ENCODE peak calls at places on chromosomes 2 and 18, in five cellular contexts. V is IMR-90, R is neuronal stem cell, G is H1, Q is trophoblast cell. D is an unnamed sample.
A peak's percentile ranks its signal among the peaks of the same experiment; 100 is the strongest.

GRCh38 chr2:186576614-186577013 is 13.2 kb upstream of the ITGAV start:
- DNase-seq in V (peak; percentile 65), R (no peak), G (no peak), Q (no peak), D (peak; percentile 79)

GRCh38 chr18:12391487-12392136 is 14.6 kb upstream of the AFG3L2 start:
- DNase-seq in V (peak; percentile 75), R (peak; percentile 36), G (no peak), Q (peak; percentile 80), D (peak; percentile 76)

GRCh38 chr2:201440182-201440581 is 11.1 kb downstream of the TRAK2 start:
- DNase-seq in V (no peak), R (no peak), G (no peak), Q (peak; percentile 76), D (no peak)

GRCh38 chr2:53104263-53104662 is 663.3 kb upstream of the CHAC2 start:
- DNase-seq in V (peak; percentile 73), R (peak; percentile 31), G (no peak), Q (no peak), D (peak; percentile 25)

GRCh38 chr2:163171786-163172549 is 333.4 kb upstream of the KCNH7 start:
- DNase-seq in V (no peak), R (no peak), G (no peak), Q (no peak), D (peak; percentile 34)

GRCh38 chr2:46193356-46193755 is 103.9 kb upstream of the EPAS1 start:
- DNase-seq in V (no peak), R (no peak), G (no peak), Q (peak; percentile 34), D (no peak)

GRCh38 chr2:233929352-233929843 is 12.2 kb downstream of the TRPM8 start:
- DNase-seq in V (no peak), R (no peak), G (peak; percentile 48), Q (no peak), D (no peak)

GRCh38 chr2:85459771-85460170 is 41.3 kb downstream of the SH2D6 start:
- DNase-seq in V (no peak), R (no peak), G (no peak), Q (no peak), D (no peak)

GRCh38 chr2:237604960-237605359 is 14.4 kb upstream of the RAB17 start:
- DNase-seq in V (peak; percentile 26), R (no peak), G (no peak), Q (peak; percentile 41), D (no peak)

GRCh38 chr2:57491213-57491612 is 555.4 kb upstream of the VRK2 start:
- DNase-seq in V (no peak), R (no peak), G (no peak), Q (no peak), D (no peak)

GRCh38 chr2:95068256-95068655 is 42.7 kb downstream of the MAL start:
- DNase-seq in V (no peak), R (no peak), G (no peak), Q (no peak), D (no peak)

GRCh38 chr2:159119652-159120257 is 151.3 kb downstream of the TANC1 start:
- DNase-seq in V (peak; percentile 56), R (no peak), G (peak; percentile 28), Q (peak; percentile 78), D (peak; percentile 31)

DNA sequence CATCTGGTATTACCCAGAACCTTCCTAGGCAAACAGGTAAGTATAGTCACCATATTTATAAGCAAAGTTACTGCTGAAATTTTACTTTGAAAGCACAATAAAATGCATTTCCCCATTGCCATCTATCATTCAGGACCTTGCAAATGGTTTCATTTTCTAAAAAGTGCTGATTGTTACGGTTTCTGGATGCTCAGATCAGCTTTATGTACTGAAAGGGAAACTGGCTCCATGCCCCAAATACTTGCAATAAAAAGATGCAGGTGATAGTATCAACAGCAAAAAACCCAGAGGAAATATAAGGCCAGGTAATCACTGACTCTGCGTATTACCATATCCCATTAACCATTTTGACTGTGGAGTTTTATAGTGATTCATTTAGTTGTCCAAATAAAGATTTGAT is 1150.7 kb upstream of the CRIM1 start:
- DNase-seq in V (no peak), R (no peak), G (no peak), Q (no peak), D (no peak)
- H3K18ac ChIP-seq in V (no peak overlapping the region), R (no peak overlapping the region), G (no peak overlapping the region), Q (no peak overlapping the region), D (no peak overlapping the region)

DNA sequence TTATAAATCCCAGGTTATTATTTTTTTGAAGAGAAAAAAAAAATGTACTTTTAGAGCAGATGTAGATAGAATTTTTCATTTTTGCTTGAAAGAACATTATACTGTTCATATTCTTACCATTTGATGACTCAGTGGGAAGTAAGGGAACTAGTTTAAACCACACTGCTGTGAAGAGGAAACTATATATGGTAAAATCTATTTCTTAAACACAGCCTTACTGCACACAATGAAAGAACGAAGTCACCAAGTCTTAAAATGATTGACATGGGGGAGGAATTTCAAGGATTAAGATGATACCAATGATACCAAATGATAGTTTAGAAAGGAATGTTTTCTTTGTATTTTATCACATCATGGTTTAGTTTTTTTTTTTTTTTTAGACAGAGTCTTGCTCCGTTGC is 5.0 kb downstream of the ACTR2 start:
- DNase-seq in V (peak; percentile 77), R (no peak), G (no peak), Q (peak; percentile 40), D (peak; percentile 60)
- H3K36me3 ChIP-seq in V (peaks cover 10% of the 10 kb centered on the region), R (peaks cover 44% of the 10 kb centered on the region), G (no peaks in the 10 kb centered on the region), Q (peaks cover 20% of the 10 kb centered on the region), D (peaks cover 12% of the 10 kb centered on the region)

GRCh38 chr2:199458017-199458805 is 472 bp upstream of the SATB2 start:
- DNase-seq in V (no peak), R (peak; percentile 41), G (peak; percentile 76), Q (peak; percentile 57), D (no peak)

GRCh38 chr2:199456383-199457146 is 1.2 kb downstream of the SATB2 start:
- DNase-seq in V (no peak), R (no peak), G (no peak), Q (peak; percentile 7), D (no peak)

GRCh38 chr2:199458806-199459285 is 1.1 kb upstream of the SATB2 start:
- DNase-seq in V (peak; percentile 35), R (peak; percentile 54), G (peak; percentile 82), Q (peak; percentile 45), D (no peak)

GRCh38 chr2:199455533-199456382 is 2.0 kb downstream of the SATB2 start:
- DNase-seq in V (peak; percentile 31), R (peak; percentile 65), G (peak; percentile 78), Q (peak; percentile 45), D (no peak)

DNA sequence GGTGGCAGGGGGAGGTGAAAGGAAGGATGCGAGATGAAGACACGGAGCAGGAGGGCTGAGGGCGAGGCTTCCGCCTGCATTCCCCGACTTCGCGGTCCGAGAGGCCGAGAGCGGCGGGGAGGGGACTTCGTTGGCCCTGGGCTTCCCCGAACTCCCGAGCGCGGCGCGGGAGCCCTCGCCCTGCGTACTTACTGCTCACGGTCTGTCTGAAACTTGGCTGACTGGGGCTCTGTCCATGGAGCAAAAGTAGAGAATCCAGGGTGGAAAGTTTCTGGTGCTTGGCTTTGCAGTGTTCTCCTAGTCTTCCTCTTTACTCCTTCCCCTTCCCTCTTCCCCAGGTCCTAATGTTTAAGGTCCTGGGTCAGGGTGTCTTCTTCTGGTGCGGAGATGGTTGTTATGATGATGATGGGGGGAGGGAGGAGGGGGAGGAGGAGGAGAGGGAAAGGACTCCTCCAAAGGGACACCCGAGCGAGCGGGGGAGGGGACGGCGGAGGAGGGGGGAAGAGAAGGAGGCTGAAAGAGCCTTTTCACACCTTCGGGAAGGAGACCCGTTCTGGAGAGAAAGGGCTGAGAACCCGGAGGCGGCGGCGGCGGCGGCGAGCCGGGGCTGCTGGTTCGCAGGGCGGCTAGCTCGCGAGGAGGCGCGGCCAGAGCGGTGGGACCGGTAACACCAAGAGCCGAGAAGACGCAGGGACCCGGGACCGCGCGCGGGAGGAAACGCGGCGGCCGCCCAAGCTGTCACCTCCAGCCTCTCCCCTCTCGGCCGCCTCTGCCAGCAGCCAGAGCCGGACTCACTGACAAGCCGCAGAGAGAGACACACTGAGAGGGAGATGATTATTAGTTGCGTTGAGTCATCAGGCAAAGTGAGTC is at the start of gene SATB2:
- DNase-seq in V (peak; percentile 78), R (peak; percentile 31), G (peak; percentile 74), Q (peak; percentile 62), D (peak; percentile 71)
- H3K14ac ChIP-seq in V (peak within 1 kb of the TSS; percentile 93), R (peak within 1 kb of the TSS; percentile 56), G (no peak within 1 kb of the TSS), Q (no peak within 1 kb of the TSS), D (no peak within 1 kb of the TSS)

GRCh38 chr2:190858817-190859216 is 21.8 kb upstream of the GLS start:
- DNase-seq in V (peak; percentile 90), R (no peak), G (no peak), Q (peak; percentile 76), D (peak; percentile 84)
- H3K18ac ChIP-seq in V (peak overlapping the region; percentile 89), R (no peak overlapping the region), G (no peak overlapping the region), Q (no peak overlapping the region), D (no peak overlapping the region)

GRCh38 chr18:46563317-46563716 is 93.7 kb downstream of the LOXHD1 start:
- DNase-seq in V (no peak), R (no peak), G (no peak), Q (no peak), D (no peak)
- H3K36me3 ChIP-seq in V (no peaks in the 10 kb centered on the region), R (no peaks in the 10 kb centered on the region), G (no peaks in the 10 kb centered on the region), Q (no peaks in the 10 kb centered on the region), D (no peaks in the 10 kb centered on the region)

GRCh38 chr2:240435955-240436625 is 627 bp downstream of the GPC1 start:
- DNase-seq in V (peak; percentile 7), R (no peak), G (no peak), Q (peak; percentile 54), D (peak; percentile 36)
- H3K14ac ChIP-seq in V (peak overlapping the region; percentile 81), R (peak overlapping the region; percentile 21), G (no peak overlapping the region), Q (peak overlapping the region; percentile 40), D (no peak overlapping the region)

GRCh38 chr2:121524650-121525425 is 5.8 kb upstream of the RNU4ATAC start:
- DNase-seq in V (no peak), R (no peak), G (no peak), Q (no peak), D (no peak)

GRCh38 chr2:121529439-121530209 is 1.1 kb upstream of the RNU4ATAC start:
- DNase-seq in V (peak; percentile 40), R (peak; percentile 78), G (no peak), Q (peak; percentile 67), D (peak; percentile 69)

GRCh38 chr2:121530210-121530562 is 494 bp upstream of the RNU4ATAC start:
- DNase-seq in V (peak; percentile 70), R (peak; percentile 82), G (peak; percentile 88), Q (peak; percentile 79), D (peak; percentile 85)

GRCh38 chr2:121530563-121531334 is at the start of gene RNU4ATAC:
- DNase-seq in V (peak; percentile 99), R (peak; percentile 82), G (peak; percentile 87), Q (peak; percentile 100), D (peak; percentile 100)

GRCh38 chr2:121527009-121527682 is 3.5 kb upstream of the RNU4ATAC start:
- DNase-seq in V (peak; percentile 29), R (no peak), G (no peak), Q (no peak), D (no peak)
- H3K18ac ChIP-seq in V (no peak overlapping the region), R (no peak overlapping the region), G (no peak overlapping the region), Q (no peak overlapping the region), D (no peak overlapping the region)

DNA sequence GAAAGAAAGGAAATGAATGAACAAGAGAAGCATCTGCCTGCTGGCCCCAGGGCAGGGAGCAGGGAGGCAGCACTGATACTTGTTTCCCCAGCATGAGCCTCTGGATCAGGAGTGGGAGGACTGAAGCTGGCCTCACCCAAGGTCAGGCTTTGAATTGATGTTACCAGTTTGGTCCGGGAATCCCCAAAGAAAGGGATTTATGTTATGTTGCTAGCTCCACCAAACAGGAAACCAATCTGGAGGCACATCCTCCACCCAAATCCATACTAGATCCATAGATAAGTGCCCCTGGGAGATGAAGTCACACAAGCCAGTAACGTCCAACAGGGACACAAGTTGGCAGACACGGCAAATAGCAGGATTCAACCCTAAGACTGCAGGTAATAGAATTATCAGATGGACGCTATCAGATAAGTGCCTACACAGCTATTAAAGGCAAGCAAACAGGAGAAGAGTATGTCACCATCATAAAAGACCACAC is 85.9 kb downstream of the MTCL1 start:
- DNase-seq in V (peak; percentile 59), R (no peak), G (no peak), Q (no peak), D (peak; percentile 48)
- H3K36me3 ChIP-seq in V (peaks cover 55% of the 10 kb centered on the region), R (peaks cover 13% of the 10 kb centered on the region), G (peaks cover 6% of the 10 kb centered on the region), Q (no peaks in the 10 kb centered on the region), D (peaks cover 87% of the 10 kb centered on the region)

GRCh38 chr2:219160186-219161017 is at the start of gene NHEJ1:
- DNase-seq in V (peak; percentile 89), R (peak; percentile 93), G (peak; percentile 100), Q (peak; percentile 92), D (peak; percentile 95)
- H3K14ac ChIP-seq in V (peak within 1 kb of the TSS; percentile 95), R (no peak within 1 kb of the TSS), G (no peak within 1 kb of the TSS), Q (peak within 1 kb of the TSS; percentile 95), D (no peak within 1 kb of the TSS)